ENCODE peak calls at places on chromosomes 3 and 15, in eight cellular contexts. One of them, this sample, is unnamed.

GRCh38 chr3:180420804-180421203 is 181.2 kb upstream of the TTC14 start:
- DNase-seq in amygdala: no peak
- DNase-seq in K562: no peak
- DNase-seq in endothelial cell: no peak
- DNase-seq in activated T-cell treated with anti-CD3 and anti-CD28 coated beads for 1 hour: no peak
- DNase-seq in effector CD4-positive, alpha-beta T cell: no peak
- DNase-seq in epithelial cell of esophagus: peak; percentile 24
- DNase-seq in NCI-H460: no peak
- DNase-seq in this sample: no peak

GRCh38 chr3:174863488-174863887 is 4.4 kb downstream of the NAALADL2 start:
- DNase-seq in K562: no peak
- DNase-seq in amygdala: no peak
- DNase-seq in activated T-cell treated with anti-CD3 and anti-CD28 coated beads for 1 hour: no peak
- DNase-seq in NCI-H460: no peak
- DNase-seq in endothelial cell: no peak
- DNase-seq in epithelial cell of esophagus: peak; percentile 97
- DNase-seq in effector CD4-positive, alpha-beta T cell: no peak
- DNase-seq in this sample: no peak

GRCh38 chr15:82943176-82943575 is 9.3 kb downstream of the HOMER2 start:
- DNase-seq in NCI-H460: no peak
- DNase-seq in effector CD4-positive, alpha-beta T cell: no peak
- DNase-seq in endothelial cell: no peak
- DNase-seq in activated T-cell treated with anti-CD3 and anti-CD28 coated beads for 1 hour: no peak
- DNase-seq in K562: no peak
- DNase-seq in amygdala: no peak
- DNase-seq in epithelial cell of esophagus: peak; percentile 53
- DNase-seq in this sample: no peak

GRCh38 chr3:194536883-194537637 is 50.3 kb upstream of the ATP13A3 start:
- DNase-seq in epithelial cell of esophagus: peak; percentile 36
- DNase-seq in effector CD4-positive, alpha-beta T cell: no peak
- DNase-seq in amygdala: no peak
- DNase-seq in NCI-H460: no peak
- DNase-seq in endothelial cell: no peak
- DNase-seq in K562: no peak
- DNase-seq in activated T-cell treated with anti-CD3 and anti-CD28 coated beads for 1 hour: no peak
- DNase-seq in this sample: no peak

GRCh38 chr3:51706788-51707731 is at the start of gene GRM2:
- DNase-seq in effector CD4-positive, alpha-beta T cell: no peak
- DNase-seq in NCI-H460: peak; percentile 79
- DNase-seq in endothelial cell: peak; percentile 89
- DNase-seq in epithelial cell of esophagus: peak; percentile 84
- DNase-seq in activated T-cell treated with anti-CD3 and anti-CD28 coated beads for 1 hour: no peak
- DNase-seq in amygdala: peak; percentile 46
- DNase-seq in K562: peak; percentile 87
- DNase-seq in this sample: peak; percentile 93

GRCh38 chr3:194333212-194333980 is 17.7 kb downstream of the CPN2 start:
- DNase-seq in activated T-cell treated with anti-CD3 and anti-CD28 coated beads for 1 hour: peak; percentile 87
- DNase-seq in NCI-H460: peak; percentile 66
- DNase-seq in K562: peak; percentile 85
- DNase-seq in amygdala: no peak
- DNase-seq in endothelial cell: peak; percentile 96
- DNase-seq in effector CD4-positive, alpha-beta T cell: peak; percentile 82
- DNase-seq in epithelial cell of esophagus: peak; percentile 94
- DNase-seq in this sample: peak; percentile 90

GRCh38 chr3:14216257-14217048 is 37.8 kb downstream of the LSM3 start:
- DNase-seq in endothelial cell: peak; percentile 49
- DNase-seq in amygdala: peak; percentile 53
- DNase-seq in NCI-H460: peak; percentile 60
- DNase-seq in effector CD4-positive, alpha-beta T cell: peak; percentile 47
- DNase-seq in epithelial cell of esophagus: no peak
- DNase-seq in K562: no peak
- DNase-seq in activated T-cell treated with anti-CD3 and anti-CD28 coated beads for 1 hour: no peak
- DNase-seq in this sample: no peak

GRCh38 chr3:89332311-89333159 is 225.1 kb downstream of the EPHA3 start:
- DNase-seq in endothelial cell: no peak
- DNase-seq in activated T-cell treated with anti-CD3 and anti-CD28 coated beads for 1 hour: no peak
- DNase-seq in epithelial cell of esophagus: no peak
- DNase-seq in effector CD4-positive, alpha-beta T cell: no peak
- DNase-seq in K562: no peak
- DNase-seq in NCI-H460: no peak
- DNase-seq in amygdala: no peak
- DNase-seq in this sample: no peak

GRCh38 chr3:131804565-131805133 is 230.2 kb downstream of the CPNE4 start:
- DNase-seq in endothelial cell: no peak
- DNase-seq in amygdala: no peak
- DNase-seq in K562: no peak
- DNase-seq in epithelial cell of esophagus: no peak
- DNase-seq in activated T-cell treated with anti-CD3 and anti-CD28 coated beads for 1 hour: no peak
- DNase-seq in effector CD4-positive, alpha-beta T cell: no peak
- DNase-seq in NCI-H460: no peak
- DNase-seq in this sample: no peak

GRCh38 chr15:51801391-51801835 is 28.0 kb upstream of the TMOD3 start:
- DNase-seq in amygdala: peak; percentile 5
- DNase-seq in epithelial cell of esophagus: peak; percentile 28
- DNase-seq in endothelial cell: peak; percentile 40
- DNase-seq in activated T-cell treated with anti-CD3 and anti-CD28 coated beads for 1 hour: no peak
- DNase-seq in NCI-H460: peak; percentile 33
- DNase-seq in K562: peak; percentile 34
- DNase-seq in effector CD4-positive, alpha-beta T cell: no peak
- DNase-seq in this sample: peak; percentile 40

GRCh38 chr15:85597155-85597815 is 197.4 kb downstream of the KLHL25 start:
- DNase-seq in effector CD4-positive, alpha-beta T cell: no peak
- DNase-seq in NCI-H460: no peak
- DNase-seq in endothelial cell: no peak
- DNase-seq in amygdala: no peak
- DNase-seq in K562: no peak
- DNase-seq in activated T-cell treated with anti-CD3 and anti-CD28 coated beads for 1 hour: no peak
- DNase-seq in epithelial cell of esophagus: no peak
- DNase-seq in this sample: no peak

GRCh38 chr3:11582123-11582968 is 61.4 kb downstream of the VGLL4 start:
- DNase-seq in epithelial cell of esophagus: peak; percentile 61
- DNase-seq in NCI-H460: no peak
- DNase-seq in endothelial cell: no peak
- DNase-seq in K562: no peak
- DNase-seq in effector CD4-positive, alpha-beta T cell: no peak
- DNase-seq in activated T-cell treated with anti-CD3 and anti-CD28 coated beads for 1 hour: no peak
- DNase-seq in amygdala: peak; percentile 76
- DNase-seq in this sample: peak; percentile 86

GRCh38 chr15:50192926-50193595 is 11.1 kb downstream of the SLC27A2 start:
- DNase-seq in K562: no peak
- DNase-seq in epithelial cell of esophagus: peak; percentile 86
- DNase-seq in NCI-H460: no peak
- DNase-seq in amygdala: no peak
- DNase-seq in activated T-cell treated with anti-CD3 and anti-CD28 coated beads for 1 hour: no peak
- DNase-seq in effector CD4-positive, alpha-beta T cell: no peak
- DNase-seq in endothelial cell: no peak
- DNase-seq in this sample: no peak

GRCh38 chr3:82329300-82329699 is 567.9 kb upstream of the GBE1 start:
- DNase-seq in epithelial cell of esophagus: peak; percentile 13
- DNase-seq in NCI-H460: no peak
- DNase-seq in amygdala: no peak
- DNase-seq in activated T-cell treated with anti-CD3 and anti-CD28 coated beads for 1 hour: no peak
- DNase-seq in effector CD4-positive, alpha-beta T cell: no peak
- DNase-seq in endothelial cell: no peak
- DNase-seq in K562: no peak
- DNase-seq in this sample: no peak

GRCh38 chr3:56303508-56303907 is 164.8 kb downstream of the ERC2 start:
- DNase-seq in epithelial cell of esophagus: peak; percentile 27
- DNase-seq in NCI-H460: peak; percentile 24
- DNase-seq in K562: peak; percentile 18
- DNase-seq in amygdala: no peak
- DNase-seq in endothelial cell: peak; percentile 67
- DNase-seq in activated T-cell treated with anti-CD3 and anti-CD28 coated beads for 1 hour: no peak
- DNase-seq in effector CD4-positive, alpha-beta T cell: no peak
- DNase-seq in this sample: peak; percentile 37

GRCh38 chr3:160660899-160661298 is 16.1 kb upstream of the ARL14 start:
- DNase-seq in activated T-cell treated with anti-CD3 and anti-CD28 coated beads for 1 hour: no peak
- DNase-seq in effector CD4-positive, alpha-beta T cell: no peak
- DNase-seq in NCI-H460: no peak
- DNase-seq in K562: no peak
- DNase-seq in amygdala: no peak
- DNase-seq in endothelial cell: no peak
- DNase-seq in epithelial cell of esophagus: no peak
- DNase-seq in this sample: no peak

GRCh38 chr3:113018461-113019181 is 27.8 kb downstream of the GTPBP8 start:
- DNase-seq in K562: no peak
- DNase-seq in endothelial cell: no peak
- DNase-seq in effector CD4-positive, alpha-beta T cell: no peak
- DNase-seq in NCI-H460: no peak
- DNase-seq in activated T-cell treated with anti-CD3 and anti-CD28 coated beads for 1 hour: no peak
- DNase-seq in amygdala: no peak
- DNase-seq in epithelial cell of esophagus: peak; percentile 57
- DNase-seq in this sample: peak; percentile 13

GRCh38 chr3:197466586-197467399 is 89.0 kb downstream of the BDH1 start:
- DNase-seq in endothelial cell: no peak
- DNase-seq in epithelial cell of esophagus: peak; percentile 59
- DNase-seq in effector CD4-positive, alpha-beta T cell: no peak
- DNase-seq in amygdala: no peak
- DNase-seq in NCI-H460: no peak
- DNase-seq in K562: no peak
- DNase-seq in activated T-cell treated with anti-CD3 and anti-CD28 coated beads for 1 hour: no peak
- DNase-seq in this sample: peak; percentile 76

GRCh38 chr3:45841380-45841700 is 579 bp downstream of the LZTFL1 start:
- DNase-seq in NCI-H460: no peak
- DNase-seq in epithelial cell of esophagus: peak; percentile 27
- DNase-seq in effector CD4-positive, alpha-beta T cell: peak; percentile 2
- DNase-seq in activated T-cell treated with anti-CD3 and anti-CD28 coated beads for 1 hour: peak; percentile 16
- DNase-seq in K562: no peak
- DNase-seq in amygdala: no peak
- DNase-seq in endothelial cell: peak; percentile 21
- DNase-seq in this sample: peak; percentile 33

This sample was measured in AG20443.